ENCODE peak calls at places on chromosomes 11 and 22, in nine cellular contexts. B, K, F, O, W, N, Y, L and V are unnamed samples.

GRCh38 chr11:74081428-74081827 is 72.5 kb upstream of the UCP3 start:
- DNase-seq in B (no peak), K (no peak), F (no peak), O (no peak), W (no peak), N (no peak), Y (no peak), L (no peak), V (no peak)

GRCh38 chr11:66844496-66845142 is 1.4 kb downstream of the RCE1 start:
- DNase-seq in B (no peak), K (no peak), F (no peak), O (no peak), W (no peak), N (no peak), Y (no peak), L (no peak), V (no peak)

GRCh38 chr11:91717169-91717568 is 507.4 kb upstream of the FAT3 start:
- DNase-seq in B (no peak), K (no peak), F (no peak), O (no peak), W (no peak), N (no peak), Y (no peak), L (no peak), V (no peak)

GRCh38 chr11:83175815-83176214 is 17.7 kb upstream of the ANKRD42 start:
- DNase-seq in B (no peak), K (no peak), F (no peak), O (no peak), W (no peak), N (no peak), Y (no peak), L (no peak), V (no peak)

GRCh38 chr11:77176996-77177395 is 49.0 kb downstream of the MYO7A start:
- DNase-seq in B (no peak), K (no peak), F (no peak), O (no peak), W (no peak), N (peak; percentile 39), Y (no peak), L (no peak), V (no peak)

GRCh38 chr11:926341-926916 is 759 bp downstream of the AP2A2 start:
- DNase-seq in B (peak; percentile 18), K (peak; percentile 42), F (peak; percentile 69), O (peak; percentile 77), W (peak; percentile 65), N (no peak), Y (peak; percentile 73), L (peak; percentile 49), V (peak; percentile 68)

GRCh38 chr22:24171822-24172221 is 9.5 kb upstream of the SUSD2 start:
- DNase-seq in B (no peak), K (no peak), F (no peak), O (no peak), W (no peak), N (no peak), Y (no peak), L (no peak), V (no peak)

GRCh38 chr11:60701509-60701818 is 2.1 kb downstream of the MS4A8 start:
- DNase-seq in B (no peak), K (no peak), F (no peak), O (no peak), W (no peak), N (no peak), Y (no peak), L (no peak), V (no peak)

GRCh38 chr11:78564889-78565467 is 9.7 kb downstream of the NARS2 start:
- DNase-seq in B (no peak), K (no peak), F (no peak), O (no peak), W (no peak), N (no peak), Y (no peak), L (no peak), V (no peak)

GRCh38 chr11:110522456-110522855 is 92.7 kb downstream of the FDX1 start:
- DNase-seq in B (no peak), K (no peak), F (no peak), O (no peak), W (no peak), N (no peak), Y (no peak), L (no peak), V (no peak)

GRCh38 chr11:109946322-109946846 is 146.8 kb upstream of the ZC3H12C start:
- DNase-seq in B (peak; percentile 76), K (peak; percentile 91), F (peak; percentile 98), O (peak; percentile 71), W (peak; percentile 99), N (peak; percentile 91), Y (peak; percentile 39), L (peak; percentile 99), V (peak; percentile 85)

GRCh38 chr11:107780775-107781174 is 68.9 kb upstream of the SLN start:
- DNase-seq in B (no peak), K (peak; percentile 17), F (no peak), O (no peak), W (peak; percentile 14), N (no peak), Y (no peak), L (peak; percentile 2), V (no peak)

GRCh38 chr11:35011944-35012343 is 95.5 kb downstream of the PDHX start:
- DNase-seq in B (no peak), K (no peak), F (no peak), O (no peak), W (no peak), N (no peak), Y (no peak), L (no peak), V (no peak)

GRCh38 chr11:104704888-104705287 is 193.4 kb downstream of the CASP12 start:
- DNase-seq in B (no peak), K (no peak), F (no peak), O (no peak), W (no peak), N (no peak), Y (no peak), L (no peak), V (no peak)

GRCh38 chr11:70482529-70482917 is 84.2 kb downstream of the CTTN start:
- DNase-seq in B (no peak), K (no peak), F (peak; percentile 47), O (no peak), W (peak; percentile 31), N (no peak), Y (no peak), L (no peak), V (no peak)

GRCh38 chr11:130070109-130070828 is 575 bp downstream of the APLP2 start:
- DNase-seq in B (peak; percentile 64), K (peak; percentile 82), F (peak; percentile 36), O (peak; percentile 65), W (peak; percentile 27), N (peak; percentile 75), Y (peak; percentile 29), L (peak; percentile 44), V (peak; percentile 68)

GRCh38 chr22:24945430-24945829 is 1.1 kb downstream of the LHFPL7 start:
- DNase-seq in B (no peak), K (no peak), F (no peak), O (no peak), W (no peak), N (no peak), Y (no peak), L (no peak), V (no peak)

GRCh38 chr22:40526960-40527359 is 109.6 kb downstream of the MRTFA start:
- DNase-seq in B (no peak), K (no peak), F (no peak), O (no peak), W (no peak), N (no peak), Y (no peak), L (no peak), V (no peak)

GRCh38 chr11:34632105-34632780 is 11.3 kb downstream of the EHF start:
- DNase-seq in B (no peak), K (peak; percentile 65), F (no peak), O (no peak), W (no peak), N (no peak), Y (no peak), L (no peak), V (no peak)

GRCh38 chr11:82775736-82776346 is 42.2 kb upstream of the FAM181B start:
- DNase-seq in B (peak; percentile 43), K (peak; percentile 6), F (peak; percentile 64), O (peak; percentile 75), W (peak; percentile 61), N (no peak), Y (no peak), L (peak; percentile 38), V (peak; percentile 39)

GRCh38 chr22:30933457-30933856 is 35.1 kb downstream of the MORC2 start:
- DNase-seq in B (no peak), K (no peak), F (no peak), O (no peak), W (no peak), N (no peak), Y (no peak), L (no peak), V (no peak)

GRCh38 chr11:104653011-104653806 is 245.1 kb downstream of the CASP12 start:
- DNase-seq in B (peak; percentile 2), K (no peak), F (peak; percentile 29), O (peak; percentile 37), W (peak; percentile 10), N (no peak), Y (peak; percentile 5), L (peak; percentile 28), V (no peak)

GRCh38 chr11:62145261-62145871 is 21.6 kb downstream of the INCENP start:
- DNase-seq in B (no peak), K (no peak), F (no peak), O (no peak), W (no peak), N (no peak), Y (no peak), L (no peak), V (no peak)

GRCh38 chr11:131121934-131122333 is 205.7 kb upstream of the SNX19 start:
- DNase-seq in B (no peak), K (no peak), F (no peak), O (no peak), W (no peak), N (no peak), Y (no peak), L (no peak), V (no peak)